ENCODE peak calls at places on chromosomes 4 and X, in nine cellular contexts. One of them, this sample, is unnamed.

GRCh38 chr4:10762541-10762940 is 78.0 kb upstream of the CLNK start:
- DNase-seq in hepatocyte: peak
- DNase-seq in tibial artery: no peak
- DNase-seq in left ventricle myocardium inferior: no peak
- DNase-seq in effector memory CD4-positive, alpha-beta T cell: no peak
- DNase-seq in cardiac muscle cell: peak
- DNase-seq in spleen: no peak
- DNase-seq in GM23248: peak
- DNase-seq in PC-9: no peak
- DNase-seq in this sample: no peak

GRCh38 chrX:48278958-48279357 is 23.8 kb downstream of the SSX1 start:
- DNase-seq in hepatocyte: no peak
- DNase-seq in tibial artery: no peak
- DNase-seq in left ventricle myocardium inferior: no peak
- DNase-seq in effector memory CD4-positive, alpha-beta T cell: no peak
- DNase-seq in cardiac muscle cell: no peak
- DNase-seq in spleen: no peak
- DNase-seq in GM23248: peak
- DNase-seq in PC-9: no peak
- DNase-seq in this sample: no peak

GRCh38 chr4:184805462-184806245 is 20.1 kb downstream of the ACSL1 start:
- DNase-seq in hepatocyte: peak
- DNase-seq in tibial artery: peak
- DNase-seq in left ventricle myocardium inferior: peak
- DNase-seq in effector memory CD4-positive, alpha-beta T cell: no peak
- DNase-seq in cardiac muscle cell: no peak
- DNase-seq in spleen: peak
- DNase-seq in GM23248: no peak
- DNase-seq in PC-9: peak
- DNase-seq in this sample: peak

GRCh38 chr4:46793036-46793435 is 116.0 kb downstream of the COX7B2 start:
- DNase-seq in hepatocyte: peak
- DNase-seq in tibial artery: no peak
- DNase-seq in left ventricle myocardium inferior: no peak
- DNase-seq in effector memory CD4-positive, alpha-beta T cell: no peak
- DNase-seq in cardiac muscle cell: no peak
- DNase-seq in spleen: no peak
- DNase-seq in GM23248: no peak
- DNase-seq in PC-9: no peak
- DNase-seq in this sample: no peak

GRCh38 chr4:73894021-73894420 is 24.8 kb downstream of the CXCL1 start:
- DNase-seq in hepatocyte: no peak
- DNase-seq in tibial artery: no peak
- DNase-seq in left ventricle myocardium inferior: no peak
- DNase-seq in effector memory CD4-positive, alpha-beta T cell: no peak
- DNase-seq in cardiac muscle cell: no peak
- DNase-seq in spleen: no peak
- DNase-seq in GM23248: peak
- DNase-seq in PC-9: no peak
- DNase-seq in this sample: no peak

GRCh38 chrX:119647552-119648420 is 41.6 kb upstream of the NKRF start:
- DNase-seq in hepatocyte: no peak
- DNase-seq in tibial artery: no peak
- DNase-seq in left ventricle myocardium inferior: no peak
- DNase-seq in effector memory CD4-positive, alpha-beta T cell: peak
- DNase-seq in cardiac muscle cell: no peak
- DNase-seq in spleen: no peak
- DNase-seq in GM23248: no peak
- DNase-seq in PC-9: no peak
- DNase-seq in this sample: no peak

GRCh38 chr4:30354605-30355004 is 365.6 kb upstream of the PCDH7 start:
- DNase-seq in hepatocyte: no peak
- DNase-seq in tibial artery: no peak
- DNase-seq in left ventricle myocardium inferior: no peak
- DNase-seq in effector memory CD4-positive, alpha-beta T cell: no peak
- DNase-seq in cardiac muscle cell: no peak
- DNase-seq in spleen: no peak
- DNase-seq in GM23248: no peak
- DNase-seq in PC-9: no peak
- DNase-seq in this sample: no peak

GRCh38 chr4:115537387-115537786 is 424.0 kb upstream of the NDST4 start:
- DNase-seq in hepatocyte: peak
- DNase-seq in tibial artery: no peak
- DNase-seq in left ventricle myocardium inferior: no peak
- DNase-seq in effector memory CD4-positive, alpha-beta T cell: no peak
- DNase-seq in cardiac muscle cell: no peak
- DNase-seq in spleen: no peak
- DNase-seq in GM23248: peak
- DNase-seq in PC-9: no peak
- DNase-seq in this sample: no peak

GRCh38 chr4:137909910-137910309 is 332.2 kb downstream of the SLC7A11 start:
- DNase-seq in hepatocyte: peak
- DNase-seq in tibial artery: no peak
- DNase-seq in left ventricle myocardium inferior: no peak
- DNase-seq in effector memory CD4-positive, alpha-beta T cell: no peak
- DNase-seq in cardiac muscle cell: peak
- DNase-seq in spleen: no peak
- DNase-seq in GM23248: peak
- DNase-seq in PC-9: no peak
- DNase-seq in this sample: peak

GRCh38 chr4:8181844-8182243 is 17.2 kb upstream of the SH3TC1 start:
- DNase-seq in hepatocyte: peak
- DNase-seq in tibial artery: no peak
- DNase-seq in left ventricle myocardium inferior: peak
- DNase-seq in effector memory CD4-positive, alpha-beta T cell: no peak
- DNase-seq in cardiac muscle cell: peak
- DNase-seq in spleen: peak
- DNase-seq in GM23248: no peak
- DNase-seq in PC-9: no peak
- DNase-seq in this sample: peak

GRCh38 chr4:5477613-5478012 is 230.7 kb downstream of the EVC2 start:
- DNase-seq in hepatocyte: no peak
- DNase-seq in tibial artery: peak
- DNase-seq in left ventricle myocardium inferior: no peak
- DNase-seq in effector memory CD4-positive, alpha-beta T cell: no peak
- DNase-seq in cardiac muscle cell: no peak
- DNase-seq in spleen: peak
- DNase-seq in GM23248: no peak
- DNase-seq in PC-9: no peak
- DNase-seq in this sample: no peak
- H3K27ac ChIP-seq in hepatocyte: no peak
- H3K27ac ChIP-seq in tibial artery: no peak
- H3K27ac ChIP-seq in left ventricle myocardium inferior: no peak
- H3K27ac ChIP-seq in effector memory CD4-positive, alpha-beta T cell: no peak
- H3K27ac ChIP-seq in cardiac muscle cell: no peak
- H3K27ac ChIP-seq in spleen: no peak
- H3K27ac ChIP-seq in GM23248: no peak
- H3K27ac ChIP-seq in PC-9: no peak
- H3K27ac ChIP-seq in this sample: no peak

GRCh38 chrX:72306851-72307645 is 1.3 kb upstream of the CITED1 start:
- DNase-seq in hepatocyte: peak
- DNase-seq in tibial artery: peak
- DNase-seq in left ventricle myocardium inferior: peak
- DNase-seq in effector memory CD4-positive, alpha-beta T cell: no peak
- DNase-seq in cardiac muscle cell: peak
- DNase-seq in spleen: peak
- DNase-seq in GM23248: peak
- DNase-seq in PC-9: peak
- DNase-seq in this sample: peak

GRCh38 chrX:72308566-72309296 is 3.0 kb upstream of the CITED1 start:
- DNase-seq in hepatocyte: peak
- DNase-seq in tibial artery: peak
- DNase-seq in left ventricle myocardium inferior: peak
- DNase-seq in effector memory CD4-positive, alpha-beta T cell: peak
- DNase-seq in cardiac muscle cell: peak
- DNase-seq in spleen: peak
- DNase-seq in GM23248: peak
- DNase-seq in PC-9: no peak
- DNase-seq in this sample: peak

GRCh38 chrX:72308209-72308565 is 2.5 kb upstream of the CITED1 start:
- DNase-seq in hepatocyte: no peak
- DNase-seq in tibial artery: no peak
- DNase-seq in left ventricle myocardium inferior: no peak
- DNase-seq in effector memory CD4-positive, alpha-beta T cell: no peak
- DNase-seq in cardiac muscle cell: no peak
- DNase-seq in spleen: no peak
- DNase-seq in GM23248: no peak
- DNase-seq in PC-9: no peak
- DNase-seq in this sample: no peak

GRCh38 chrX:72307646-72308051 is 1.9 kb upstream of the CITED1 start:
- DNase-seq in hepatocyte: no peak
- DNase-seq in tibial artery: no peak
- DNase-seq in left ventricle myocardium inferior: no peak
- DNase-seq in effector memory CD4-positive, alpha-beta T cell: no peak
- DNase-seq in cardiac muscle cell: no peak
- DNase-seq in spleen: no peak
- DNase-seq in GM23248: peak
- DNase-seq in PC-9: no peak
- DNase-seq in this sample: no peak

DNA sequence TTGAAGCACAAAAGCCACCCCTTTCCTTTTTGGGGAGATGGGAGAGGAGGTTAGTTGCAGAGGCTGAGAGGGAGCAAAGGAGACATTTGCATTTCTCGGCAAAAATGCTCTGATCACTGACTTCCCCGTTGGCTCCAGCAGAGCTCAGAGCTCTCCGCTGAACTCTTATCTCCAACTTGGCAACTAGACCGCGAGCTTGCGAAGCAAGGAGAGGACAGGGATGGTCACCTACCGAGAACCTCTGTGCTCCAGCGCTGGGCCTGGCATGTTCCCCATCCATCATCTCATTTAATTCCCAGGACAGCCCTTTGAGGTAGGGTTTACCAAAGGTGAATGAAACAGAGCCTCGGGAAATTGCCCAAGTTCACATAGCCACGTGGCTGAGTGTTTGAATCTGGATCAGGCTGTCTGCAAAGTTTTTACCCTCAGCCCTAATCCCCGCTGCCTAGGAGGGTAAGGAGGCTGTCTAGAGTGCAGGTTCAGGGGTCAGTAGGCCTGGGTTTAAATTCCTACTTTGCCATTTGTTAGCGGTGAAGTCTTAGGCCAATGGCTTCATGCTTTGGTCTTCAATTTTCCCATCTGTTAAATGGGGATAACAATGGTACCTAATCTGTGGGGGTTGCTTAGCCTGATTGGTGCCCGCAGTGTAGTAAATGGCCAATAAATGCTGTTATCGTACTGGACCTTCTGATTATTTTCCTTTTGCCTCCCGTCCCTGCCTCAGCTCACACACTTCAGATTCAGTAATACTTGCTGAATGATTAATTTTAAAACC is 3.8 kb upstream of the CITED1 start:
- DNase-seq in hepatocyte: no peak
- DNase-seq in tibial artery: no peak
- DNase-seq in left ventricle myocardium inferior: no peak
- DNase-seq in effector memory CD4-positive, alpha-beta T cell: no peak
- DNase-seq in cardiac muscle cell: no peak
- DNase-seq in spleen: no peak
- DNase-seq in GM23248: no peak
- DNase-seq in PC-9: no peak
- DNase-seq in this sample: no peak
- H3K4me3 ChIP-seq in hepatocyte: no peak
- H3K4me3 ChIP-seq in tibial artery: peak
- H3K4me3 ChIP-seq in left ventricle myocardium inferior: peak
- H3K4me3 ChIP-seq in effector memory CD4-positive, alpha-beta T cell: no peak
- H3K4me3 ChIP-seq in cardiac muscle cell: peak
- H3K4me3 ChIP-seq in spleen: no peak
- H3K4me3 ChIP-seq in GM23248: peak
- H3K4me3 ChIP-seq in PC-9: peak
- H3K4me3 ChIP-seq in this sample: peak

DNA sequence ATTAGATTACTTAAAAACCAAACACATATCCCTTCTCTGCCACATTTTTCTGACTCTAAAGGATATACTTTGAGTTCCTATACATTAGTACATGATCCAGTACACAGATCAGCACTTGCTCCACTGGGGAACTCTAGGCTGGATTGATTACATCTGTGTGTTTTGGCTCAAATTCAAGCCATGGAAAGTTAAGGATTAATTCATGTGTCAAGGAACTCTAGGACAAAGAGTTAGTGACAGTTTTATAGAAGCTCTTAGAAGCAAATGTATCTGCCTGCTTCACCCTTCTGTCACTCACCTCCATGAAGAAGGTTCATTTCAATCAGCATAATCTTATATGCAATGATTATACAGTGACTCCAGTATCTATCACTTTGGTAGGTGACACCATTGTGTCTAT is 43.2 kb downstream of the SCFD2 start:
- DNase-seq in hepatocyte: no peak
- DNase-seq in tibial artery: no peak
- DNase-seq in left ventricle myocardium inferior: no peak
- DNase-seq in effector memory CD4-positive, alpha-beta T cell: no peak
- DNase-seq in cardiac muscle cell: no peak
- DNase-seq in spleen: no peak
- DNase-seq in GM23248: no peak
- DNase-seq in PC-9: no peak
- DNase-seq in this sample: no peak
- H3K27ac ChIP-seq in hepatocyte: no peak
- H3K27ac ChIP-seq in tibial artery: no peak
- H3K27ac ChIP-seq in left ventricle myocardium inferior: no peak
- H3K27ac ChIP-seq in effector memory CD4-positive, alpha-beta T cell: no peak
- H3K27ac ChIP-seq in cardiac muscle cell: no peak
- H3K27ac ChIP-seq in spleen: no peak
- H3K27ac ChIP-seq in GM23248: peak
- H3K27ac ChIP-seq in PC-9: no peak
- H3K27ac ChIP-seq in this sample: no peak

DNA sequence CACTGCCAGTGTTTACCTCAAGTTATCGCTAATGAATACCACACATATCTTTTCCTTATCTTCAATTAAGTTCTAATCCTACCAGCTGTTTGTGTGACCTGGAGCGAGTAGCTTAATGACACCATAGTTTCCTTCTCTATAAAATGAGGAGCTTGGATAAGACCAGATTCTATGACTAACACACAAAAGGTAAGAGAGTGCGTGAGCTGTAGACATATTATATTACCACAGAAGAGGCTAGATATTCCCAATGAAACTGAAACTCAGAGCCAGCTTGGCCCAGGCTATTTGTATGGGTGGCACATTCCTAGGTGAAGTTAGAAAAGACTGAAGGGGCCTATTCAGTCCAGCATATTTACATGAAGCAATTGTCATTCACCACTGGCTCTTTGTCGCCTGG is 30.2 kb downstream of the ASB5 start:
- DNase-seq in hepatocyte: no peak
- DNase-seq in tibial artery: no peak
- DNase-seq in left ventricle myocardium inferior: no peak
- DNase-seq in effector memory CD4-positive, alpha-beta T cell: no peak
- DNase-seq in cardiac muscle cell: no peak
- DNase-seq in spleen: no peak
- DNase-seq in GM23248: peak
- DNase-seq in PC-9: no peak
- DNase-seq in this sample: no peak
- H3K4me3 ChIP-seq in hepatocyte: no peak
- H3K4me3 ChIP-seq in tibial artery: no peak
- H3K4me3 ChIP-seq in left ventricle myocardium inferior: no peak
- H3K4me3 ChIP-seq in effector memory CD4-positive, alpha-beta T cell: no peak
- H3K4me3 ChIP-seq in cardiac muscle cell: no peak
- H3K4me3 ChIP-seq in spleen: no peak
- H3K4me3 ChIP-seq in GM23248: peak
- H3K4me3 ChIP-seq in PC-9: no peak
- H3K4me3 ChIP-seq in this sample: no peak